ENCODE peak calls at places on chromosomes 6 and 20, in eight cellular contexts. One of them, this sample, is unnamed.

GRCh38 chr20:17790308-17790707 is 90.5 kb downstream of the BANF2 start:
- DNase-seq in fibroblast of lung: no peak
- DNase-seq in neural progenitor cell: no peak
- DNase-seq in suprapubic skin: no peak
- DNase-seq in Panc1: no peak
- DNase-seq in fibroblast of villous mesenchyme: no peak
- DNase-seq in tibial artery: no peak
- DNase-seq in aorta: no peak
- DNase-seq in this sample: peak

GRCh38 chr20:8132015-8132631 is at the start of gene PLCB1:
- DNase-seq in fibroblast of lung: peak
- DNase-seq in neural progenitor cell: peak
- DNase-seq in suprapubic skin: peak
- DNase-seq in Panc1: peak
- DNase-seq in fibroblast of villous mesenchyme: peak
- DNase-seq in tibial artery: peak
- DNase-seq in aorta: peak
- DNase-seq in this sample: peak

GRCh38 chr6:48111143-48111506 is at the start of gene PTCHD4:
- DNase-seq in fibroblast of lung: peak
- DNase-seq in neural progenitor cell: peak
- DNase-seq in suprapubic skin: no peak
- DNase-seq in Panc1: no peak
- DNase-seq in fibroblast of villous mesenchyme: peak
- DNase-seq in tibial artery: no peak
- DNase-seq in aorta: no peak
- DNase-seq in this sample: peak

GRCh38 chr20:49936153-49937022 is at the start of gene RNF114:
- DNase-seq in fibroblast of lung: peak
- DNase-seq in neural progenitor cell: peak
- DNase-seq in suprapubic skin: peak
- DNase-seq in Panc1: no peak
- DNase-seq in fibroblast of villous mesenchyme: peak
- DNase-seq in tibial artery: peak
- DNase-seq in aorta: peak
- DNase-seq in this sample: peak

GRCh38 chr20:46430921-46431712 is 24.7 kb upstream of the ELMO2 start:
- DNase-seq in fibroblast of lung: no peak
- DNase-seq in neural progenitor cell: peak
- DNase-seq in suprapubic skin: no peak
- DNase-seq in Panc1: no peak
- DNase-seq in fibroblast of villous mesenchyme: no peak
- DNase-seq in tibial artery: no peak
- DNase-seq in aorta: no peak
- DNase-seq in this sample: no peak

GRCh38 chr6:143529095-143529494 is 17.6 kb upstream of the FUCA2 start:
- DNase-seq in fibroblast of lung: no peak
- DNase-seq in neural progenitor cell: peak
- DNase-seq in suprapubic skin: no peak
- DNase-seq in Panc1: no peak
- DNase-seq in fibroblast of villous mesenchyme: no peak
- DNase-seq in tibial artery: no peak
- DNase-seq in aorta: no peak
- DNase-seq in this sample: no peak

GRCh38 chr20:53642196-53643030 is 48.8 kb upstream of the ZNF217 start:
- DNase-seq in fibroblast of lung: peak
- DNase-seq in neural progenitor cell: peak
- DNase-seq in suprapubic skin: no peak
- DNase-seq in Panc1: no peak
- DNase-seq in fibroblast of villous mesenchyme: peak
- DNase-seq in tibial artery: no peak
- DNase-seq in aorta: peak
- DNase-seq in this sample: no peak

GRCh38 chr20:10842116-10842515 is 168.3 kb upstream of the JAG1 start:
- DNase-seq in fibroblast of lung: no peak
- DNase-seq in neural progenitor cell: no peak
- DNase-seq in suprapubic skin: no peak
- DNase-seq in Panc1: no peak
- DNase-seq in fibroblast of villous mesenchyme: no peak
- DNase-seq in tibial artery: no peak
- DNase-seq in aorta: no peak
- DNase-seq in this sample: no peak

GRCh38 chr20:38935285-38935684 is 9.1 kb downstream of the FAM83D start:
- DNase-seq in fibroblast of lung: no peak
- DNase-seq in neural progenitor cell: no peak
- DNase-seq in suprapubic skin: no peak
- DNase-seq in Panc1: peak
- DNase-seq in fibroblast of villous mesenchyme: peak
- DNase-seq in tibial artery: no peak
- DNase-seq in aorta: no peak
- DNase-seq in this sample: no peak

GRCh38 chr6:42278131-42278853 is 60.6 kb upstream of the MRPS10 start:
- DNase-seq in fibroblast of lung: no peak
- DNase-seq in neural progenitor cell: no peak
- DNase-seq in suprapubic skin: no peak
- DNase-seq in Panc1: no peak
- DNase-seq in fibroblast of villous mesenchyme: no peak
- DNase-seq in tibial artery: no peak
- DNase-seq in aorta: no peak
- DNase-seq in this sample: no peak

GRCh38 chr20:19691125-19691524 is 66.9 kb upstream of the RIN2 start:
- DNase-seq in fibroblast of lung: no peak
- DNase-seq in neural progenitor cell: no peak
- DNase-seq in suprapubic skin: no peak
- DNase-seq in Panc1: no peak
- DNase-seq in fibroblast of villous mesenchyme: no peak
- DNase-seq in tibial artery: no peak
- DNase-seq in aorta: no peak
- DNase-seq in this sample: no peak

GRCh38 chr6:32837651-32838113 is 857 bp downstream of the TAP2 start:
- DNase-seq in fibroblast of lung: peak
- DNase-seq in neural progenitor cell: no peak
- DNase-seq in suprapubic skin: no peak
- DNase-seq in Panc1: no peak
- DNase-seq in fibroblast of villous mesenchyme: no peak
- DNase-seq in tibial artery: no peak
- DNase-seq in aorta: no peak
- DNase-seq in this sample: no peak

GRCh38 chr6:168988801-168989200 is 264.8 kb downstream of the THBS2 start:
- DNase-seq in fibroblast of lung: peak
- DNase-seq in neural progenitor cell: no peak
- DNase-seq in suprapubic skin: no peak
- DNase-seq in Panc1: no peak
- DNase-seq in fibroblast of villous mesenchyme: peak
- DNase-seq in tibial artery: no peak
- DNase-seq in aorta: no peak
- DNase-seq in this sample: no peak

GRCh38 chr20:6483727-6484126 is 283.8 kb upstream of the BMP2 start:
- DNase-seq in fibroblast of lung: no peak
- DNase-seq in neural progenitor cell: no peak
- DNase-seq in suprapubic skin: no peak
- DNase-seq in Panc1: no peak
- DNase-seq in fibroblast of villous mesenchyme: no peak
- DNase-seq in tibial artery: no peak
- DNase-seq in aorta: no peak
- DNase-seq in this sample: no peak

GRCh38 chr20:9408422-9409300 is 105.7 kb upstream of the LAMP5 start:
- DNase-seq in fibroblast of lung: peak
- DNase-seq in neural progenitor cell: no peak
- DNase-seq in suprapubic skin: no peak
- DNase-seq in Panc1: no peak
- DNase-seq in fibroblast of villous mesenchyme: peak
- DNase-seq in tibial artery: no peak
- DNase-seq in aorta: no peak
- DNase-seq in this sample: no peak

DNA sequence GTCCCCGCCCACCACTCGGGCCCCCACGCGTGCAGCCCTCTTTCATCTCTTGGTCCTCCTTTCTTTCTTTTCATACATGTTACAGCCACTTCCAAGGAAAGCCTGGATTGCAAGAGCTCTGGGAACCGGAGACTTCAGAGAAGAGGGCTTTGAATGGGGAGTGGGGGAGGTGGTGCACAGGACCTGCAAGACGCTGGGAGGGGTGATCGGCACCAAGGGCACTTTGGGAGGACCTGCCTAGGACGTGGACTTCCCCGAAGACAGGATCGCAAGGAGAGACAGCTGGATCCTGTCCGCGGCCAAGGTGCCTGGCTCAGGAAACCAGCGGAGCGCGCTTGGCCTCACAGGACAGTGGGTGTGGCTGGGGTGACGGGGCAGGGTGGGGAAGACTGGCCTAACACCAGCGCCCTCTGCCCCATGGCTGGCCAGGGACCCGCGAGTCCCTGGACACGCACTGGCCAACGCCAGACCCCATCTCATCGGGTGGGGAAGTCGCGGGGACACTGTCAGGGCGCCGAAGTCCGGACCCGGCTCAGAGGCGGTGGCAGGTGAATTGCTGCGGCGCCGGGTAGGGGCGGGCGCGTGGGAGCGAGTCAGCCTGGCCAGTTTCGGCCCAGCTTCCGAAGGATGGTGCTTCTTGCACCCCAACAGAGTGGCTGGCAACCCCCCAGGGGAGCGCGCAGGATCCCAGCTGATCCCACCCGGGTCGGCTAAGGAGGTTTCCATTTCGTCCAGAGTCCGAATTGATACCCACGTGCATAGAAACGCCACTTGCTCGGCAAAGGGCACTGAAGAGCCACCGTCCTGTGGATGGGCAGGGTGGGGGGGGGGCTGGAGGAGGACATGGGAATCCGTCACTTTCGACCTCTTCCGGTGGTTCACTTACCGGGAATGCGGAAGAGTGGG is 714 bp upstream of the THBD start:
- DNase-seq in fibroblast of lung: no peak
- DNase-seq in neural progenitor cell: peak
- DNase-seq in suprapubic skin: peak
- DNase-seq in Panc1: no peak
- DNase-seq in fibroblast of villous mesenchyme: no peak
- DNase-seq in tibial artery: peak
- DNase-seq in aorta: peak
- DNase-seq in this sample: no peak
- H3K4me3 ChIP-seq in fibroblast of lung: peak
- H3K4me3 ChIP-seq in neural progenitor cell: peak
- H3K4me3 ChIP-seq in suprapubic skin: peak
- H3K4me3 ChIP-seq in Panc1: peak
- H3K4me3 ChIP-seq in fibroblast of villous mesenchyme: peak
- H3K4me3 ChIP-seq in tibial artery: peak
- H3K4me3 ChIP-seq in aorta: peak
- H3K4me3 ChIP-seq in this sample: peak

DNA sequence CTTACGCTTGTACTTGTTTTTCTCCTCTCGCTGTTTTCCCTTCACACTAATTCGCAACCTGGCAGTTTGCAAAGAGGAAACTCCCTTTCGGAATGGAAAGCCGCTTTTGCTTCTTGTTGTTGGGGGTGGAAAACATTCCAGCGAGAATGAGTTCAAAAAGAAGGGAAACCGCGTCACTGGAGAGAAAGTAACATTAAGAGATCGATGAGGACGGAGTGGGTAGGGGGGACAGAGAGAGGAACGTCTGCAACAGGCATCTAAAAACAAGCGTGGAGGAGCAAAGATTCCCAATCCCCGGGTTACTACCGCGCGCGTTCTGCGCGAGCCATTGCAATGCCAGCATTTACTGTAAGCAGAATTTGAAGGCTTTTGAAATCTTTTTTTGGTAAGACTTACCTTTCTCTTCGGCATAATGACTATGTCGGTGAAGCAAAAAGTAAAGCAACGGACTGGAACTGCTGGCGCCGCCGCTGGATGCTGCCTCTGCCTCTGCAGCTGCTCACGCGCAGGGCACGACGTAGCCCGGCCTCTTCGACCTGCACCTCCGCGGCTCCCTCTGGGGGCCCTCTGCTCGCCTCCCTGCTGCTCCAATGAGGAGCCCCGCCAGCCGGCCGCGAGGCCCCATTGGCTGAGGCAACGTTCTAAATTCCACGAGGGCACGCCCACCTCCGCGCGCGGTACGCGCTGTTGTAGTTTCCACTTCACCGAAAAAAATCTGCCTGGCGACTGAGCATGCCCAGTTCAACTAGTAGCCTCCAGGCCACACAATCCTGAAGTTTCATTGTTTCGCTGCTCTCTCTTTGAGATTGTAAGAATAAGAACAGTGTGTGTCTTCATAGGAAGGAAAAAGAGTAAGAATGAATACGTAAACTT is at the start of gene HMGN3:
- DNase-seq in fibroblast of lung: peak
- DNase-seq in neural progenitor cell: peak
- DNase-seq in suprapubic skin: peak
- DNase-seq in Panc1: peak
- DNase-seq in fibroblast of villous mesenchyme: peak
- DNase-seq in tibial artery: peak
- DNase-seq in aorta: peak
- DNase-seq in this sample: peak
- H3K4me3 ChIP-seq in fibroblast of lung: peak
- H3K4me3 ChIP-seq in neural progenitor cell: peak
- H3K4me3 ChIP-seq in suprapubic skin: peak
- H3K4me3 ChIP-seq in Panc1: peak
- H3K4me3 ChIP-seq in fibroblast of villous mesenchyme: peak
- H3K4me3 ChIP-seq in tibial artery: peak
- H3K4me3 ChIP-seq in aorta: peak
- H3K4me3 ChIP-seq in this sample: peak

GRCh38 chr6:35216832-35217811 is 3.4 kb downstream of the SCUBE3 start:
- DNase-seq in fibroblast of lung: no peak
- DNase-seq in neural progenitor cell: peak
- DNase-seq in suprapubic skin: no peak
- DNase-seq in Panc1: no peak
- DNase-seq in fibroblast of villous mesenchyme: no peak
- DNase-seq in tibial artery: no peak
- DNase-seq in aorta: no peak
- DNase-seq in this sample: no peak
- H3K4me3 ChIP-seq in fibroblast of lung: no peak
- H3K4me3 ChIP-seq in neural progenitor cell: peak
- H3K4me3 ChIP-seq in suprapubic skin: no peak
- H3K4me3 ChIP-seq in Panc1: no peak
- H3K4me3 ChIP-seq in fibroblast of villous mesenchyme: no peak
- H3K4me3 ChIP-seq in tibial artery: peak
- H3K4me3 ChIP-seq in aorta: no peak
- H3K4me3 ChIP-seq in this sample: no peak

GRCh38 chr6:77458421-77458820 is 4.9 kb downstream of the HTR1B start:
- DNase-seq in fibroblast of lung: no peak
- DNase-seq in neural progenitor cell: no peak
- DNase-seq in suprapubic skin: no peak
- DNase-seq in Panc1: no peak
- DNase-seq in fibroblast of villous mesenchyme: no peak
- DNase-seq in tibial artery: no peak
- DNase-seq in aorta: no peak
- DNase-seq in this sample: no peak

GRCh38 chr6:77462359-77463307 is 658 bp downstream of the HTR1B start:
- DNase-seq in fibroblast of lung: peak
- DNase-seq in neural progenitor cell: peak
- DNase-seq in suprapubic skin: no peak
- DNase-seq in Panc1: no peak
- DNase-seq in fibroblast of villous mesenchyme: peak
- DNase-seq in tibial artery: peak
- DNase-seq in aorta: peak
- DNase-seq in this sample: no peak

GRCh38 chr6:77463881-77464867 is 883 bp upstream of the HTR1B start:
- DNase-seq in fibroblast of lung: no peak
- DNase-seq in neural progenitor cell: peak
- DNase-seq in suprapubic skin: no peak
- DNase-seq in Panc1: no peak
- DNase-seq in fibroblast of villous mesenchyme: peak
- DNase-seq in tibial artery: peak
- DNase-seq in aorta: peak
- DNase-seq in this sample: no peak

GRCh38 chr6:77463308-77463880 is at the start of gene HTR1B:
- DNase-seq in fibroblast of lung: peak
- DNase-seq in neural progenitor cell: peak
- DNase-seq in suprapubic skin: no peak
- DNase-seq in Panc1: no peak
- DNase-seq in fibroblast of villous mesenchyme: peak
- DNase-seq in tibial artery: peak
- DNase-seq in aorta: peak
- DNase-seq in this sample: no peak

GRCh38 chr6:77461796-77462195 is 1.5 kb downstream of the HTR1B start:
- DNase-seq in fibroblast of lung: no peak
- DNase-seq in neural progenitor cell: no peak
- DNase-seq in suprapubic skin: no peak
- DNase-seq in Panc1: no peak
- DNase-seq in fibroblast of villous mesenchyme: peak
- DNase-seq in tibial artery: no peak
- DNase-seq in aorta: no peak
- DNase-seq in this sample: no peak
- H3K4me3 ChIP-seq in fibroblast of lung: peak
- H3K4me3 ChIP-seq in neural progenitor cell: no peak
- H3K4me3 ChIP-seq in suprapubic skin: no peak
- H3K4me3 ChIP-seq in Panc1: peak
- H3K4me3 ChIP-seq in fibroblast of villous mesenchyme: peak
- H3K4me3 ChIP-seq in tibial artery: peak
- H3K4me3 ChIP-seq in aorta: peak
- H3K4me3 ChIP-seq in this sample: peak

This sample was measured in astrocyte of the cerebellum.